ENCODE peak calls at places on chromosomes 6 and 20, in four cellular contexts. T is RWPE1, R is Panc1, A is activated gamma-delta T cell treated with Interleukin-2 at 50 U/mL for 16 hours. B is an unnamed sample.

GRCh38 chr6:140669321-140669720 is 1294.9 kb upstream of the CITED2 start:
- DNase-seq in R (no peak), T (no peak), A (no peak), B (no peak)

GRCh38 chr20:48797850-48798747 is 29.7 kb downstream of the PREX1 start:
- DNase-seq in T (no peak), A (no peak), R (no peak), B (no peak)

GRCh38 chr6:7264041-7264440 is 49.0 kb downstream of the SSR1 start:
- DNase-seq in A (no peak), T (no peak), R (no peak), B (no peak)

GRCh38 chr20:57828696-57829095 is 118.9 kb upstream of the PMEPA1 start:
- DNase-seq in T (no peak), R (no peak), A (no peak), B (no peak)

GRCh38 chr6:132300323-132300949 is 100.8 kb downstream of the MOXD1 start:
- DNase-seq in R (peak), T (peak), A (peak), B (no peak)

GRCh38 chr6:71745525-71745924 is 140.8 kb upstream of the RIMS1 start:
- DNase-seq in R (no peak), A (no peak), T (no peak), B (no peak)

GRCh38 chr6:35158520-35158919 is 17.4 kb upstream of the TCP11 start:
- DNase-seq in T (no peak), R (no peak), A (no peak), B (no peak)

GRCh38 chr6:169201985-169202384 is 51.7 kb downstream of the THBS2 start:
- DNase-seq in R (no peak), A (no peak), T (no peak), B (no peak)

GRCh38 chr6:19896580-19897010 is 59.4 kb downstream of the ID4 start:
- DNase-seq in T (peak), R (no peak), A (no peak), B (no peak)

GRCh38 chr6:32432050-32432450 is 7.6 kb upstream of the HLA-DRA start:
- DNase-seq in R (no peak), T (peak), A (no peak), B (no peak)

GRCh38 chr20:45629496-45630100 is at the start of gene WFDC10A:
- DNase-seq in A (peak), T (peak), R (peak), B (no peak)

GRCh38 chr6:66931787-66932186 is 1224.8 kb upstream of the EYS start:
- DNase-seq in T (no peak), R (no peak), A (no peak), B (no peak)

GRCh38 chr20:4006640-4007039 is 8.7 kb downstream of the RNF24 start:
- DNase-seq in A (no peak), T (no peak), R (no peak), B (no peak)

GRCh38 chr20:23397961-23398360 is 23.3 kb downstream of the NAPB start:
- DNase-seq in R (no peak), A (no peak), T (no peak), B (no peak)

GRCh38 chr6:107809966-107810365 is 14.1 kb downstream of the SCML4 start:
- DNase-seq in A (no peak), R (no peak), T (no peak), B (no peak)

GRCh38 chr6:157487110-157487773 is 106.3 kb downstream of the ZDHHC14 start:
- DNase-seq in A (no peak), T (peak), R (no peak), B (no peak)

GRCh38 chr6:119612176-119612870 is 262.8 kb upstream of the MAN1A1 start:
- DNase-seq in A (no peak), T (no peak), R (no peak), B (no peak)

GRCh38 chr6:24581084-24581669 is 64.8 kb downstream of the KIAA0319 start:
- DNase-seq in A (peak), T (peak), R (peak), B (peak)

GRCh38 chr20:2859330-2860121 is 13.8 kb upstream of the PTPRA start:
- DNase-seq in T (no peak), R (no peak), A (no peak), B (no peak)

B was measured in NK-92 treated with Interleukin-12 subunit alpha and Interleukin-12 subunit beta, amount 100 ng/mL, for 24 hours.